ENCODE peak calls at places on chromosomes 7 and 10, in nine cellular contexts. K is BJ; I is pancreas; H is right lobe of liver; J is neuronal stem cell; R is cardiac muscle cell; Z is effector memory CD4-positive, alpha-beta T cell; G is K562; N is hepatocyte. M is an unnamed sample.

GRCh38 chr10:84026821-84027257 is 112.5 kb upstream of the GHITM start:
- DNase-seq in I (no peak), H (no peak), N (peak; percentile 34), J (peak; percentile 52), R (peak; percentile 27), G (peak; percentile 21), K (no peak), Z (no peak), M (no peak)

GRCh38 chr10:97717627-97718026 is 4.1 kb downstream of the MARVELD1 start:
- DNase-seq in R (no peak), G (no peak), N (no peak), K (no peak), H (peak; percentile 44), I (no peak), Z (no peak), J (no peak), M (no peak)

GRCh38 chr7:41656357-41656756 is 46.5 kb downstream of the INHBA start:
- DNase-seq in R (peak; percentile 65), I (no peak), G (no peak), H (no peak), N (no peak), Z (no peak), J (no peak), K (peak; percentile 32), M (no peak)

GRCh38 chr7:43768894-43769272 is 10.4 kb downstream of the BLVRA start:
- DNase-seq in N (no peak), G (no peak), J (no peak), H (no peak), K (no peak), Z (no peak), R (no peak), I (no peak), M (peak; percentile 7)

GRCh38 chr10:2861632-2862210 is 205.6 kb upstream of the PFKP start:
- DNase-seq in R (no peak), K (no peak), I (no peak), Z (no peak), G (no peak), J (no peak), H (no peak), N (no peak), M (no peak)

GRCh38 chr10:129719415-129719739 is 244.7 kb downstream of the EBF3 start:
- DNase-seq in K (no peak), J (no peak), H (no peak), R (no peak), I (peak; percentile 25), Z (no peak), G (no peak), N (no peak), M (no peak)

GRCh38 chr7:109246330-109247077 is 676.8 kb downstream of the DNAJB9 start:
- DNase-seq in Z (no peak), G (no peak), H (no peak), J (no peak), R (no peak), K (peak; percentile 32), N (no peak), I (no peak), M (no peak)

GRCh38 chr7:145313601-145314000 is 477.7 kb upstream of the TPK1 start:
- DNase-seq in H (no peak), R (no peak), G (no peak), Z (no peak), J (no peak), K (no peak), N (no peak), I (no peak), M (no peak)

GRCh38 chr7:69819306-69819705 is 221.0 kb downstream of the AUTS2 start:
- DNase-seq in H (no peak), G (no peak), J (no peak), R (no peak), K (no peak), N (no peak), Z (no peak), I (no peak), M (no peak)

GRCh38 chr7:151829707-151830106 is 47.2 kb downstream of the PRKAG2 start:
- DNase-seq in I (no peak), K (no peak), J (no peak), H (no peak), G (no peak), R (no peak), Z (no peak), N (no peak), M (no peak)

GRCh38 chr10:126439947-126440346 is 51.7 kb upstream of the ADAM12 start:
- DNase-seq in K (no peak), H (no peak), R (peak; percentile 14), J (no peak), G (no peak), I (no peak), N (no peak), Z (no peak), M (no peak)

GRCh38 chr10:14601872-14602725 is 172.6 kb downstream of the FAM107B start:
- DNase-seq in H (no peak), J (no peak), K (peak; percentile 31), G (no peak), I (no peak), N (peak; percentile 84), Z (peak; percentile 49), R (peak; percentile 60), M (no peak)

GRCh38 chr7:27994639-27995038 is 186.0 kb downstream of the JAZF1 start:
- DNase-seq in R (peak; percentile 16), G (no peak), N (no peak), I (no peak), J (no peak), K (peak; percentile 31), Z (no peak), H (no peak), M (no peak)

GRCh38 chr10:27695088-27695487 is 50.5 kb downstream of the MKX start:
- DNase-seq in Z (no peak), I (no peak), H (no peak), G (no peak), N (no peak), J (no peak), K (no peak), R (no peak), M (no peak)

GRCh38 chr7:15199482-15199881 is 296.9 kb upstream of the DGKB start:
- DNase-seq in H (no peak), N (peak; percentile 18), K (no peak), I (no peak), J (no peak), Z (no peak), G (no peak), R (peak; percentile 35), M (no peak)

GRCh38 chr7:92707435-92707834 is 117.2 kb upstream of the FAM133B start:
- DNase-seq in Z (no peak), I (no peak), H (no peak), G (no peak), K (no peak), N (no peak), J (no peak), R (no peak), M (no peak)

GRCh38 chr10:125002423-125003145 is 60.7 kb downstream of the ZRANB1 start:
- DNase-seq in Z (no peak), G (no peak), I (peak; percentile 46), N (no peak), H (peak; percentile 45), K (no peak), R (no peak), J (no peak), M (peak; percentile 57)

GRCh38 chr10:97138777-97139317 is 46.9 kb downstream of the SLIT1 start:
- DNase-seq in H (no peak), I (no peak), N (no peak), G (no peak), R (no peak), Z (no peak), K (no peak), J (no peak), M (no peak)

DNA sequence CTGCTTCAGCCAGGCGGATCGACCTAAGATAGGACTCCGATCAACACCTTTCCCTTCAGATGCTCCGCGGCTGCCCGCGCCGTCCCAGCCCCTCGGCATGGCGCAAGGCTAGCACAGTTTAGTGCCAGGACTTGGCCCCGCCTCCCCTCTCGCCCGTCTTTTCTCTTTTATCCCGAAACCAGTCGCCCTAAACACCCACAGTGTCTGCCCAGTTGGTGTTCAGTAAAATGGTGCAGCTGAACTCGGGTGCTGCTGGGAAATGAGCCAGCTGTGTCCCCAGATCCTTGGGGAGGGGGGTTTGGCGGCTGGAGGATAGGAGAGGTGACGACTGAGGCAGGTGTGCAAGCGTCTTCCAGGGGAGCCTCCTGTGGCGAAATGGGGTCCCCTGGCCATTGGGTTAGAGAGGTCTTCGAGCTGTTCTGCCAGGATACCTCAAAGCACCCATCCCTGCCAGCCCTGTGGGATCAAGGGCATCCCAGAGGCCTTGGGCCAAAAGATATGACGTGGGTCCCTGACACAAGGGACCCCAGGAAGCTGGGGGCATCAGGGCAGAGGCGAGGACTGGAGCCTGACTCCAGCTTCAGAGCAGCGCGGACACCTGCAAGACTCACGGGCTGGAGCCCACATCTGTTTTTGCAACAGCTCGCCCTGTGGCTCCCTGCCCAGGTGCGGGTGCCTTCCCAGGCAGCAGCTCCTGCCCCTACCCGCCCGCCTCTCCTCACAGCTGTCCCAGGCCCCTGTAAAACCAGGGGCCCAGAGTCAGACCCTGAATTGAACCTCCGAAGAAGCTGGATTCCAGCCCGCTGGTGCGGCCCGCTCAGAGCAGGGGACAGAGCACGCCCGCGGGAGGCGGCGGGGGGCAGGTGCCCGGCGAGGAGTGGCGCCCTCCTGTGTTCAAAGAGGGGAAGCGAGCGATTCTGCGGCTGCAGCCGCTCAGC is 88.8 kb downstream of the BEND7 start:
- DNase-seq in K (no peak), I (peak; percentile 86), Z (peak; percentile 30), H (peak; percentile 69), J (peak; percentile 64), G (peak; percentile 85), N (peak; percentile 79), R (peak; percentile 40), M (peak; percentile 80)
- H3K36me3 ChIP-seq in K (no peaks in the 10 kb centered on the region), I (no peaks in the 10 kb centered on the region), Z (no peaks in the 10 kb centered on the region), H (no peaks in the 10 kb centered on the region), J (no peaks in the 10 kb centered on the region), G (no peaks in the 10 kb centered on the region), N (no peaks in the 10 kb centered on the region), R (no peaks in the 10 kb centered on the region), M (no peaks in the 10 kb centered on the region)

GRCh38 chr10:77190275-77190674 is 447.3 kb downstream of the KCNMA1 start:
- DNase-seq in Z (no peak), G (no peak), R (no peak), N (no peak), K (no peak), H (no peak), J (no peak), I (no peak), M (no peak)
- H3K27me3 ChIP-seq in Z (no peaks in the 10 kb centered on the region), G (no peaks in the 10 kb centered on the region), R (no peaks in the 10 kb centered on the region), N (no peaks in the 10 kb centered on the region), K (no peaks in the 10 kb centered on the region), H (no peaks in the 10 kb centered on the region), J (no peaks in the 10 kb centered on the region), I (no peaks in the 10 kb centered on the region), M (peaks cover 3% of the 10 kb centered on the region)

DNA sequence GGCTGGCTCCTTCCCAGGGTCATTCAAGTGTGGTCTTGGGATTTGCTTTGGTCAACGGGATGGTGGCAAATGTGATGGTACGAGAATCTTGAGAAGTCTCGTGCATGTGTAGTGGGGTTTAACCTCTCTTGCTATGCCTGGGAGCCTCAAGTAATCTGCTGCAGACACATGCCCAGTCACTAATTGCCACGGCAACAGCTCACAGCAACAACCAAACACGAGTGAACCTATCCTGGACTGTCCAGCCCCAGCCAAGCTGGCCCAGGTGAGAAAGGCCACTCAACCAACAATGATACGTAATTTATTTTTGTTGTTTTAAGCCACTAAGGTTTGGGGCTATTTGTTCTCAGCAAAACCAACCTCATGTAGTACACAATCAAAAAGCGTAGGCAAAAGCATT is 38.1 kb upstream of the DDC start:
- DNase-seq in H (no peak), Z (no peak), N (no peak), J (no peak), K (no peak), I (no peak), R (no peak), G (no peak), M (no peak)
- H3K36me3 ChIP-seq in H (peaks cover 50% of the 10 kb centered on the region), Z (no peaks in the 10 kb centered on the region), N (no peaks in the 10 kb centered on the region), J (peaks cover 100% of the 10 kb centered on the region), K (peaks cover 23% of the 10 kb centered on the region), I (peaks cover 82% of the 10 kb centered on the region), R (no peaks in the 10 kb centered on the region), G (peaks cover 69% of the 10 kb centered on the region), M (peaks cover 50% of the 10 kb centered on the region)

GRCh38 chr7:155447603-155448002 is 10.3 kb upstream of the EN2 start:
- DNase-seq in G (no peak), H (no peak), K (no peak), J (no peak), I (peak; percentile 1), N (no peak), Z (no peak), R (no peak), M (no peak)
- H3K27me3 ChIP-seq in G (peaks cover 66% of the 10 kb centered on the region), H (peaks cover 8% of the 10 kb centered on the region), K (peaks cover 25% of the 10 kb centered on the region), J (peaks cover 98% of the 10 kb centered on the region), I (peaks cover 20% of the 10 kb centered on the region), N (peaks cover 95% of the 10 kb centered on the region), Z (peaks cover 30% of the 10 kb centered on the region), R (peaks cover 100% of the 10 kb centered on the region), M (peaks cover 60% of the 10 kb centered on the region)